ENCODE peak calls at places on chromosomes 2 and 18, in nine cellular contexts. One of them, this sample, is unnamed.

GRCh38 chr2:162123806-162124758 is 28.0 kb downstream of the GCG start:
- DNase-seq in A549: peak
- DNase-seq in AG20443: peak
- DNase-seq in SJCRH30: peak
- DNase-seq in left cardiac atrium: no peak
- DNase-seq in activated T-cell treated with anti-CD3 and anti-CD28 coated beads for 1 hour: no peak
- DNase-seq in iPS-NIHi11: peak
- DNase-seq in activated CD4-positive, alpha-beta T cell treated with anti-CD3 and anti-CD28 coated beads, Interleukin-2, amount 50 U/mL, for 4 hours: no peak
- DNase-seq in tibial artery: no peak
- DNase-seq in this sample: no peak

GRCh38 chr2:29751390-29751789 is 170.0 kb downstream of the ALK start:
- DNase-seq in activated T-cell treated with anti-CD3 and anti-CD28 coated beads for 1 hour: no peak
- DNase-seq in AG20443: no peak
- DNase-seq in A549: no peak
- DNase-seq in iPS-NIHi11: no peak
- DNase-seq in left cardiac atrium: no peak
- DNase-seq in activated CD4-positive, alpha-beta T cell treated with anti-CD3 and anti-CD28 coated beads, Interleukin-2, amount 50 U/mL, for 4 hours: no peak
- DNase-seq in SJCRH30: no peak
- DNase-seq in tibial artery: no peak
- DNase-seq in this sample: no peak

GRCh38 chr2:199663157-199663556 is 187.8 kb downstream of the FTCDNL1 start:
- DNase-seq in A549: no peak
- DNase-seq in tibial artery: no peak
- DNase-seq in activated CD4-positive, alpha-beta T cell treated with anti-CD3 and anti-CD28 coated beads, Interleukin-2, amount 50 U/mL, for 4 hours: no peak
- DNase-seq in AG20443: no peak
- DNase-seq in left cardiac atrium: no peak
- DNase-seq in activated T-cell treated with anti-CD3 and anti-CD28 coated beads for 1 hour: no peak
- DNase-seq in iPS-NIHi11: no peak
- DNase-seq in SJCRH30: no peak
- DNase-seq in this sample: no peak

GRCh38 chr2:128784626-128785306 is 466.1 kb upstream of the HS6ST1 start:
- DNase-seq in left cardiac atrium: no peak
- DNase-seq in SJCRH30: no peak
- DNase-seq in tibial artery: no peak
- DNase-seq in A549: no peak
- DNase-seq in AG20443: no peak
- DNase-seq in activated CD4-positive, alpha-beta T cell treated with anti-CD3 and anti-CD28 coated beads, Interleukin-2, amount 50 U/mL, for 4 hours: no peak
- DNase-seq in activated T-cell treated with anti-CD3 and anti-CD28 coated beads for 1 hour: no peak
- DNase-seq in iPS-NIHi11: no peak
- DNase-seq in this sample: no peak

GRCh38 chr18:10371165-10371564 is 83.3 kb upstream of the APCDD1 start:
- DNase-seq in activated T-cell treated with anti-CD3 and anti-CD28 coated beads for 1 hour: no peak
- DNase-seq in activated CD4-positive, alpha-beta T cell treated with anti-CD3 and anti-CD28 coated beads, Interleukin-2, amount 50 U/mL, for 4 hours: no peak
- DNase-seq in tibial artery: no peak
- DNase-seq in SJCRH30: no peak
- DNase-seq in left cardiac atrium: no peak
- DNase-seq in AG20443: no peak
- DNase-seq in A549: no peak
- DNase-seq in iPS-NIHi11: no peak
- DNase-seq in this sample: no peak

GRCh38 chr2:215466097-215466909 is 30.4 kb upstream of the FN1 start:
- DNase-seq in SJCRH30: no peak
- DNase-seq in iPS-NIHi11: no peak
- DNase-seq in tibial artery: no peak
- DNase-seq in A549: no peak
- DNase-seq in activated T-cell treated with anti-CD3 and anti-CD28 coated beads for 1 hour: no peak
- DNase-seq in AG20443: peak
- DNase-seq in left cardiac atrium: peak
- DNase-seq in activated CD4-positive, alpha-beta T cell treated with anti-CD3 and anti-CD28 coated beads, Interleukin-2, amount 50 U/mL, for 4 hours: no peak
- DNase-seq in this sample: no peak

GRCh38 chr18:48342125-48342524 is 67.1 kb downstream of the ZBTB7C start:
- DNase-seq in iPS-NIHi11: no peak
- DNase-seq in activated CD4-positive, alpha-beta T cell treated with anti-CD3 and anti-CD28 coated beads, Interleukin-2, amount 50 U/mL, for 4 hours: no peak
- DNase-seq in A549: no peak
- DNase-seq in AG20443: no peak
- DNase-seq in left cardiac atrium: no peak
- DNase-seq in tibial artery: peak
- DNase-seq in activated T-cell treated with anti-CD3 and anti-CD28 coated beads for 1 hour: no peak
- DNase-seq in SJCRH30: no peak
- DNase-seq in this sample: no peak

GRCh38 chr2:190698895-190699294 is 50.0 kb downstream of the NAB1 start:
- DNase-seq in left cardiac atrium: no peak
- DNase-seq in iPS-NIHi11: peak
- DNase-seq in AG20443: no peak
- DNase-seq in activated T-cell treated with anti-CD3 and anti-CD28 coated beads for 1 hour: no peak
- DNase-seq in activated CD4-positive, alpha-beta T cell treated with anti-CD3 and anti-CD28 coated beads, Interleukin-2, amount 50 U/mL, for 4 hours: no peak
- DNase-seq in SJCRH30: peak
- DNase-seq in tibial artery: no peak
- DNase-seq in A549: peak
- DNase-seq in this sample: no peak

GRCh38 chr2:119371111-119371510 is 4.3 kb downstream of the DBI start:
- DNase-seq in left cardiac atrium: no peak
- DNase-seq in tibial artery: no peak
- DNase-seq in iPS-NIHi11: no peak
- DNase-seq in SJCRH30: no peak
- DNase-seq in activated T-cell treated with anti-CD3 and anti-CD28 coated beads for 1 hour: no peak
- DNase-seq in AG20443: no peak
- DNase-seq in A549: no peak
- DNase-seq in activated CD4-positive, alpha-beta T cell treated with anti-CD3 and anti-CD28 coated beads, Interleukin-2, amount 50 U/mL, for 4 hours: no peak
- DNase-seq in this sample: no peak

GRCh38 chr2:190887089-190887488 is 6.5 kb downstream of the GLS start:
- DNase-seq in tibial artery: no peak
- DNase-seq in activated T-cell treated with anti-CD3 and anti-CD28 coated beads for 1 hour: no peak
- DNase-seq in left cardiac atrium: no peak
- DNase-seq in AG20443: no peak
- DNase-seq in iPS-NIHi11: no peak
- DNase-seq in SJCRH30: no peak
- DNase-seq in activated CD4-positive, alpha-beta T cell treated with anti-CD3 and anti-CD28 coated beads, Interleukin-2, amount 50 U/mL, for 4 hours: no peak
- DNase-seq in A549: peak
- DNase-seq in this sample: peak

GRCh38 chr2:226423498-226423960 is 376.1 kb downstream of the IRS1 start:
- DNase-seq in SJCRH30: peak
- DNase-seq in tibial artery: no peak
- DNase-seq in activated CD4-positive, alpha-beta T cell treated with anti-CD3 and anti-CD28 coated beads, Interleukin-2, amount 50 U/mL, for 4 hours: peak
- DNase-seq in iPS-NIHi11: no peak
- DNase-seq in A549: no peak
- DNase-seq in activated T-cell treated with anti-CD3 and anti-CD28 coated beads for 1 hour: peak
- DNase-seq in left cardiac atrium: no peak
- DNase-seq in AG20443: no peak
- DNase-seq in this sample: peak

GRCh38 chr2:15808221-15808574 is 132.2 kb upstream of the MYCN start:
- DNase-seq in tibial artery: no peak
- DNase-seq in left cardiac atrium: no peak
- DNase-seq in activated CD4-positive, alpha-beta T cell treated with anti-CD3 and anti-CD28 coated beads, Interleukin-2, amount 50 U/mL, for 4 hours: no peak
- DNase-seq in activated T-cell treated with anti-CD3 and anti-CD28 coated beads for 1 hour: no peak
- DNase-seq in iPS-NIHi11: peak
- DNase-seq in A549: no peak
- DNase-seq in AG20443: no peak
- DNase-seq in SJCRH30: no peak
- DNase-seq in this sample: no peak

GRCh38 chr18:50726960-50727589 is 92.7 kb downstream of the MRO start:
- DNase-seq in SJCRH30: no peak
- DNase-seq in tibial artery: no peak
- DNase-seq in activated T-cell treated with anti-CD3 and anti-CD28 coated beads for 1 hour: no peak
- DNase-seq in iPS-NIHi11: no peak
- DNase-seq in activated CD4-positive, alpha-beta T cell treated with anti-CD3 and anti-CD28 coated beads, Interleukin-2, amount 50 U/mL, for 4 hours: no peak
- DNase-seq in A549: no peak
- DNase-seq in AG20443: no peak
- DNase-seq in left cardiac atrium: no peak
- DNase-seq in this sample: no peak

GRCh38 chr2:150847578-150847977 is 360.1 kb upstream of the RND3 start:
- DNase-seq in SJCRH30: no peak
- DNase-seq in activated T-cell treated with anti-CD3 and anti-CD28 coated beads for 1 hour: no peak
- DNase-seq in tibial artery: no peak
- DNase-seq in AG20443: no peak
- DNase-seq in A549: peak
- DNase-seq in left cardiac atrium: no peak
- DNase-seq in iPS-NIHi11: no peak
- DNase-seq in activated CD4-positive, alpha-beta T cell treated with anti-CD3 and anti-CD28 coated beads, Interleukin-2, amount 50 U/mL, for 4 hours: no peak
- DNase-seq in this sample: no peak

GRCh38 chr18:21777814-21778213 is 37.2 kb downstream of the MIB1 start:
- DNase-seq in SJCRH30: no peak
- DNase-seq in activated CD4-positive, alpha-beta T cell treated with anti-CD3 and anti-CD28 coated beads, Interleukin-2, amount 50 U/mL, for 4 hours: no peak
- DNase-seq in left cardiac atrium: no peak
- DNase-seq in iPS-NIHi11: no peak
- DNase-seq in AG20443: no peak
- DNase-seq in A549: no peak
- DNase-seq in tibial artery: no peak
- DNase-seq in activated T-cell treated with anti-CD3 and anti-CD28 coated beads for 1 hour: no peak
- DNase-seq in this sample: no peak

GRCh38 chr2:232129483-232129882 is 168.0 kb downstream of the DIS3L2 start:
- DNase-seq in SJCRH30: no peak
- DNase-seq in left cardiac atrium: no peak
- DNase-seq in tibial artery: no peak
- DNase-seq in activated CD4-positive, alpha-beta T cell treated with anti-CD3 and anti-CD28 coated beads, Interleukin-2, amount 50 U/mL, for 4 hours: no peak
- DNase-seq in activated T-cell treated with anti-CD3 and anti-CD28 coated beads for 1 hour: no peak
- DNase-seq in A549: no peak
- DNase-seq in iPS-NIHi11: no peak
- DNase-seq in AG20443: no peak
- DNase-seq in this sample: peak

GRCh38 chr2:172639823-172640222 is 83.9 kb downstream of the PDK1 start:
- DNase-seq in activated CD4-positive, alpha-beta T cell treated with anti-CD3 and anti-CD28 coated beads, Interleukin-2, amount 50 U/mL, for 4 hours: no peak
- DNase-seq in iPS-NIHi11: no peak
- DNase-seq in A549: no peak
- DNase-seq in left cardiac atrium: no peak
- DNase-seq in tibial artery: no peak
- DNase-seq in SJCRH30: no peak
- DNase-seq in AG20443: peak
- DNase-seq in activated T-cell treated with anti-CD3 and anti-CD28 coated beads for 1 hour: no peak
- DNase-seq in this sample: peak

GRCh38 chr2:127388423-127389164 is 819 bp upstream of the MAP3K2 start:
- DNase-seq in activated T-cell treated with anti-CD3 and anti-CD28 coated beads for 1 hour: no peak
- DNase-seq in AG20443: no peak
- DNase-seq in SJCRH30: no peak
- DNase-seq in activated CD4-positive, alpha-beta T cell treated with anti-CD3 and anti-CD28 coated beads, Interleukin-2, amount 50 U/mL, for 4 hours: no peak
- DNase-seq in left cardiac atrium: no peak
- DNase-seq in A549: no peak
- DNase-seq in tibial artery: no peak
- DNase-seq in iPS-NIHi11: no peak
- DNase-seq in this sample: no peak

GRCh38 chr2:47297767-47298401 is 105.1 kb upstream of the MSH2 start:
- DNase-seq in iPS-NIHi11: no peak
- DNase-seq in AG20443: no peak
- DNase-seq in tibial artery: no peak
- DNase-seq in SJCRH30: no peak
- DNase-seq in activated T-cell treated with anti-CD3 and anti-CD28 coated beads for 1 hour: no peak
- DNase-seq in left cardiac atrium: no peak
- DNase-seq in A549: no peak
- DNase-seq in activated CD4-positive, alpha-beta T cell treated with anti-CD3 and anti-CD28 coated beads, Interleukin-2, amount 50 U/mL, for 4 hours: no peak
- DNase-seq in this sample: no peak

GRCh38 chr2:8676191-8676914 is 5.5 kb upstream of the ID2 start:
- DNase-seq in left cardiac atrium: peak
- DNase-seq in iPS-NIHi11: no peak
- DNase-seq in activated T-cell treated with anti-CD3 and anti-CD28 coated beads for 1 hour: no peak
- DNase-seq in A549: no peak
- DNase-seq in AG20443: peak
- DNase-seq in SJCRH30: no peak
- DNase-seq in activated CD4-positive, alpha-beta T cell treated with anti-CD3 and anti-CD28 coated beads, Interleukin-2, amount 50 U/mL, for 4 hours: no peak
- DNase-seq in tibial artery: peak
- DNase-seq in this sample: peak

GRCh38 chr2:238714038-238714528 is 133.8 kb upstream of the TWIST2 start:
- DNase-seq in A549: no peak
- DNase-seq in iPS-NIHi11: no peak
- DNase-seq in left cardiac atrium: no peak
- DNase-seq in tibial artery: peak
- DNase-seq in activated CD4-positive, alpha-beta T cell treated with anti-CD3 and anti-CD28 coated beads, Interleukin-2, amount 50 U/mL, for 4 hours: no peak
- DNase-seq in SJCRH30: no peak
- DNase-seq in AG20443: peak
- DNase-seq in activated T-cell treated with anti-CD3 and anti-CD28 coated beads for 1 hour: no peak
- DNase-seq in this sample: no peak

GRCh38 chr2:235453605-235454151 is 40.2 kb upstream of the AGAP1 start:
- DNase-seq in AG20443: no peak
- DNase-seq in left cardiac atrium: no peak
- DNase-seq in activated T-cell treated with anti-CD3 and anti-CD28 coated beads for 1 hour: no peak
- DNase-seq in SJCRH30: no peak
- DNase-seq in tibial artery: no peak
- DNase-seq in iPS-NIHi11: no peak
- DNase-seq in A549: no peak
- DNase-seq in activated CD4-positive, alpha-beta T cell treated with anti-CD3 and anti-CD28 coated beads, Interleukin-2, amount 50 U/mL, for 4 hours: no peak
- DNase-seq in this sample: no peak

GRCh38 chr2:32678825-32679224 is 51.0 kb downstream of the TTC27 start:
- DNase-seq in A549: peak
- DNase-seq in activated T-cell treated with anti-CD3 and anti-CD28 coated beads for 1 hour: no peak
- DNase-seq in tibial artery: no peak
- DNase-seq in left cardiac atrium: no peak
- DNase-seq in SJCRH30: no peak
- DNase-seq in iPS-NIHi11: no peak
- DNase-seq in activated CD4-positive, alpha-beta T cell treated with anti-CD3 and anti-CD28 coated beads, Interleukin-2, amount 50 U/mL, for 4 hours: no peak
- DNase-seq in AG20443: no peak
- DNase-seq in this sample: peak

GRCh38 chr2:70987386-70987785 is 7.3 kb downstream of the TEX261 start:
- DNase-seq in left cardiac atrium: no peak
- DNase-seq in tibial artery: peak
- DNase-seq in activated T-cell treated with anti-CD3 and anti-CD28 coated beads for 1 hour: no peak
- DNase-seq in SJCRH30: no peak
- DNase-seq in activated CD4-positive, alpha-beta T cell treated with anti-CD3 and anti-CD28 coated beads, Interleukin-2, amount 50 U/mL, for 4 hours: no peak
- DNase-seq in iPS-NIHi11: no peak
- DNase-seq in A549: no peak
- DNase-seq in AG20443: peak
- DNase-seq in this sample: no peak

GRCh38 chr2:20224716-20225293 is at the start of gene SDC1:
- DNase-seq in activated T-cell treated with anti-CD3 and anti-CD28 coated beads for 1 hour: no peak
- DNase-seq in tibial artery: no peak
- DNase-seq in iPS-NIHi11: peak
- DNase-seq in left cardiac atrium: peak
- DNase-seq in A549: peak
- DNase-seq in AG20443: peak
- DNase-seq in SJCRH30: no peak
- DNase-seq in activated CD4-positive, alpha-beta T cell treated with anti-CD3 and anti-CD28 coated beads, Interleukin-2, amount 50 U/mL, for 4 hours: no peak
- DNase-seq in this sample: peak